ENCODE peak calls at places on chromosomes 4 and X, in eight cellular contexts. Z is lower leg skin, L is smooth muscle cell of the brain vasculature, H is H4, P is hepatocyte, S is mesothelial cell of epicardium, U is GOT3, W is GDM1. N is an unnamed sample.

GRCh38 chrX:1392376-1393130 is 640 bp upstream of the SLC25A6 start:
- DNase-seq in H (peak), S (peak), W (no peak), L (peak), U (no peak), P (peak), Z (peak), N (no peak)

GRCh38 chr4:41535911-41536361 is 2.0 kb upstream of the LIMCH1 start:
- DNase-seq in Z (no peak), L (no peak), H (no peak), S (no peak), U (no peak), W (no peak), P (no peak), N (no peak)

GRCh38 chr4:95548738-95549245 is at the start of gene UNC5C:
- DNase-seq in W (no peak), L (no peak), Z (no peak), H (peak), S (peak), P (peak), U (no peak), N (no peak)

GRCh38 chrX:131895002-131895401 is 128.1 kb upstream of the STK26 start:
- DNase-seq in L (no peak), P (no peak), Z (no peak), H (peak), S (no peak), U (no peak), W (no peak), N (no peak)

GRCh38 chrX:71616672-71617529 is 1.4 kb downstream of the CXCR3 start:
- DNase-seq in S (no peak), U (no peak), Z (no peak), L (no peak), P (no peak), H (no peak), W (no peak), N (no peak)

GRCh38 chr4:4782969-4783368 is 76.5 kb upstream of the MSX1 start:
- DNase-seq in L (no peak), P (no peak), W (no peak), H (no peak), Z (peak), S (no peak), U (no peak), N (no peak)

GRCh38 chrX:130196453-130196852 is 24.7 kb downstream of the RAB33A start:
- DNase-seq in P (no peak), S (no peak), U (no peak), H (no peak), L (no peak), W (no peak), Z (no peak), N (no peak)

GRCh38 chrX:97021680-97022079 is 138.0 kb downstream of the RPA4 start:
- DNase-seq in H (no peak), L (no peak), U (no peak), Z (no peak), P (no peak), W (no peak), S (no peak), N (no peak)

GRCh38 chr4:8238515-8239053 is 31.0 kb upstream of the HTRA3 start:
- DNase-seq in Z (no peak), W (no peak), S (no peak), H (no peak), U (no peak), L (no peak), P (peak), N (no peak)

GRCh38 chr4:90419124-90419711 is 292.0 kb downstream of the CCSER1 start:
- DNase-seq in W (no peak), H (peak), S (no peak), U (no peak), L (no peak), P (peak), Z (no peak), N (peak)

GRCh38 chr4:165433529-165433928 is 54.7 kb downstream of the CPE start:
- DNase-seq in P (peak), W (no peak), S (no peak), L (no peak), H (peak), Z (no peak), U (no peak), N (no peak)

GRCh38 chr4:7862561-7863200 is 77.0 kb downstream of the AFAP1 start:
- DNase-seq in H (no peak), P (no peak), L (no peak), S (no peak), W (no peak), U (no peak), Z (no peak), N (no peak)

GRCh38 chrX:74304016-74304415 is at the start of gene ZCCHC13:
- DNase-seq in H (no peak), L (no peak), U (no peak), Z (no peak), W (no peak), P (no peak), S (no peak), N (no peak)

GRCh38 chr4:54228563-54229501 is at the start of gene PDGFRA:
- DNase-seq in Z (peak), W (no peak), L (peak), U (no peak), S (peak), H (no peak), P (peak), N (no peak)

GRCh38 chr4:2361366-2362285 is 56.8 kb downstream of the ZFYVE28 start:
- DNase-seq in S (no peak), W (no peak), L (no peak), H (no peak), P (no peak), U (no peak), Z (no peak), N (no peak)

GRCh38 chrX:39309018-39309620 is 507.9 kb downstream of the MID1IP1 start:
- DNase-seq in P (peak), H (peak), U (no peak), L (no peak), W (no peak), S (no peak), Z (no peak), N (no peak)

GRCh38 chrX:56288607-56289006 is 56.5 kb downstream of the KLF8 start:
- DNase-seq in L (no peak), S (no peak), Z (no peak), U (no peak), P (no peak), H (no peak), W (no peak), N (no peak)

GRCh38 chrX:7586126-7586525 is 256.8 kb upstream of the VCX start:
- DNase-seq in S (no peak), H (peak), Z (no peak), L (peak), W (no peak), P (peak), U (no peak), N (no peak)

GRCh38 chr4:31114821-31115220 is 394.7 kb downstream of the PCDH7 start:
- DNase-seq in U (no peak), H (no peak), W (no peak), P (no peak), L (no peak), Z (no peak), S (no peak), N (no peak)

GRCh38 chr4:165656829-165657467 is 216.1 kb upstream of the TLL1 start:
- DNase-seq in W (no peak), P (no peak), L (no peak), Z (no peak), S (no peak), U (no peak), H (no peak), N (no peak)